ENCODE peak calls at places on chromosomes 13 and 19, in five cellular contexts. U is LHCN-M2; V is GM19239; S is choroid plexus epithelial cell; C is naive thymus-derived CD8-positive, alpha-beta T cell. D is an unnamed sample.

GRCh38 chr19:13053761-13054604 is 48.7 kb downstream of the LYL1 start:
- DNase-seq in U (peak), V (no peak), S (peak), C (no peak), D (peak)

GRCh38 chr13:72405441-72405840 is 322.0 kb downstream of the MZT1 start:
- DNase-seq in U (no peak), V (no peak), S (no peak), C (no peak), D (no peak)

GRCh38 chr13:112892759-112893569 is 76.0 kb upstream of the MCF2L start:
- DNase-seq in U (no peak), V (peak), S (no peak), C (no peak), D (no peak)

GRCh38 chr19:46860846-46861690 is at the start of gene ARHGAP35:
- DNase-seq in U (no peak), V (peak), S (peak), C (no peak), D (no peak)

GRCh38 chr13:87274209-87274819 is 396.9 kb upstream of the SLITRK5 start:
- DNase-seq in U (peak), V (no peak), S (peak), C (no peak), D (peak)

GRCh38 chr13:78608254-78608704 is 4.9 kb upstream of the POU4F1 start:
- DNase-seq in U (no peak), V (no peak), S (no peak), C (no peak), D (no peak)

GRCh38 chr13:21771075-21771474 is 100.2 kb downstream of the FGF9 start:
- DNase-seq in U (no peak), V (no peak), S (no peak), C (no peak), D (no peak)

GRCh38 chr19:2270572-2271515 is 11.1 kb downstream of the PEAK3 start:
- DNase-seq in U (peak), V (no peak), S (peak), C (peak), D (peak)

GRCh38 chr13:26839682-26840081 is 79.1 kb upstream of the GPR12 start:
- DNase-seq in U (no peak), V (no peak), S (no peak), C (no peak), D (no peak)

GRCh38 chr19:49599378-49600298 is 8.7 kb downstream of the PRR12 start:
- DNase-seq in U (no peak), V (no peak), S (no peak), C (no peak), D (no peak)

GRCh38 chr19:7257148-7258041 is 36.8 kb downstream of the INSR start:
- DNase-seq in U (no peak), V (no peak), S (peak), C (no peak), D (peak)

GRCh38 chr13:75762066-75762937 is 126.2 kb downstream of the LMO7 start:
- DNase-seq in U (no peak), V (peak), S (peak), C (peak), D (no peak)

GRCh38 chr19:40284501-40285352 is at the start of gene AKT2:
- DNase-seq in U (no peak), V (no peak), S (peak), C (peak), D (peak)

GRCh38 chr19:32234663-32235217 is 110.7 kb upstream of the ZNF507 start:
- DNase-seq in U (no peak), V (no peak), S (no peak), C (no peak), D (no peak)

GRCh38 chr13:102310691-102311432 is 91.0 kb downstream of the FGF14 start:
- DNase-seq in U (no peak), V (no peak), S (peak), C (no peak), D (no peak)

GRCh38 chr13:111469450-111469849 is 149.0 kb downstream of the TEX29 start:
- DNase-seq in U (no peak), V (no peak), S (no peak), C (no peak), D (no peak)

GRCh38 chr19:45439569-45440258 is 16.0 kb upstream of the ERCC1 start:
- DNase-seq in U (peak), V (peak), S (peak), C (peak), D (peak)

GRCh38 chr13:51243832-51244231 is 21.6 kb downstream of the FAM124A start:
- DNase-seq in U (no peak), V (no peak), S (no peak), C (no peak), D (no peak)

GRCh38 chr13:73428137-73428536 is 369.3 kb downstream of the KLF5 start:
- DNase-seq in U (peak), V (no peak), S (peak), C (no peak), D (peak)

GRCh38 chr13:83136660-83137059 is 745.6 kb downstream of the SLITRK1 start:
- DNase-seq in U (no peak), V (no peak), S (no peak), C (no peak), D (no peak)

GRCh38 chr13:60931858-60932546 is 483.6 kb downstream of the PCDH20 start:
- DNase-seq in U (no peak), V (no peak), S (no peak), C (no peak), D (no peak)

GRCh38 chr13:59391696-59392095 is 772.0 kb downstream of the DIAPH3 start:
- DNase-seq in U (peak), V (peak), S (peak), C (peak), D (peak)

GRCh38 chr13:46685006-46685730 is 111.8 kb downstream of the ESD start:
- DNase-seq in U (peak), V (no peak), S (no peak), C (no peak), D (no peak)

GRCh38 chr19:38204728-38205127 is 19.3 kb downstream of the DPF1 start:
- DNase-seq in U (no peak), V (no peak), S (no peak), C (no peak), D (no peak)

GRCh38 chr19:12833747-12834417 is 497 bp downstream of the RTBDN start:
- DNase-seq in U (no peak), V (no peak), S (no peak), C (no peak), D (no peak)

GRCh38 chr19:21604351-21604926 is 99.0 kb downstream of the ZNF429 start:
- DNase-seq in U (peak), V (no peak), S (peak), C (no peak), D (peak)

D was measured in M059J.